ENCODE peak calls at places on chromosomes 1 and 21, in four cellular contexts. One of them, this sample, is unnamed.

GRCh38 chr21:31382060-31382459 is 38.0 kb upstream of the TIAM1 start:
- DNase-seq in HFFc6: no peak
- DNase-seq in choroid plexus epithelial cell: no peak
- DNase-seq in NB4: no peak
- DNase-seq in this sample: no peak

GRCh38 chr1:40838980-40839942 is 22.9 kb downstream of the CITED4 start:
- DNase-seq in choroid plexus epithelial cell: no peak
- DNase-seq in NB4: no peak
- DNase-seq in HFFc6: no peak
- DNase-seq in this sample: no peak

GRCh38 chr21:33029975-33030461 is 4.3 kb downstream of the OLIG2 start:
- DNase-seq in choroid plexus epithelial cell: no peak
- DNase-seq in HFFc6: no peak
- DNase-seq in NB4: no peak
- DNase-seq in this sample: no peak

GRCh38 chr1:21939650-21940374 is 2.7 kb upstream of the HSPG2 start:
- DNase-seq in choroid plexus epithelial cell: peak
- DNase-seq in NB4: peak
- DNase-seq in HFFc6: peak
- DNase-seq in this sample: peak

GRCh38 chr1:228004331-228004871 is 2.4 kb upstream of the WNT3A start:
- DNase-seq in HFFc6: no peak
- DNase-seq in choroid plexus epithelial cell: peak
- DNase-seq in NB4: peak
- DNase-seq in this sample: peak

GRCh38 chr1:227950735-227951224 is 3.0 kb upstream of the WNT9A start:
- DNase-seq in NB4: no peak
- DNase-seq in HFFc6: no peak
- DNase-seq in choroid plexus epithelial cell: no peak
- DNase-seq in this sample: no peak

GRCh38 chr1:93021539-93022134 is 57.4 kb upstream of the MTF2 start:
- DNase-seq in HFFc6: peak
- DNase-seq in NB4: peak
- DNase-seq in choroid plexus epithelial cell: peak
- DNase-seq in this sample: peak

GRCh38 chr1:52574594-52574993 is 21.7 kb upstream of the TUT4 start:
- DNase-seq in choroid plexus epithelial cell: peak
- DNase-seq in HFFc6: peak
- DNase-seq in NB4: peak
- DNase-seq in this sample: peak

GRCh38 chr1:183291802-183292515 is 105.9 kb downstream of the LAMC2 start:
- DNase-seq in HFFc6: peak
- DNase-seq in NB4: no peak
- DNase-seq in choroid plexus epithelial cell: peak
- DNase-seq in this sample: no peak

GRCh38 chr1:23661887-23662286 is 29.7 kb upstream of the RPL11 start:
- DNase-seq in NB4: no peak
- DNase-seq in choroid plexus epithelial cell: no peak
- DNase-seq in HFFc6: no peak
- DNase-seq in this sample: peak

GRCh38 chr1:198443374-198444233 is 96.9 kb downstream of the ATP6V1G3 start:
- DNase-seq in NB4: peak
- DNase-seq in choroid plexus epithelial cell: peak
- DNase-seq in HFFc6: peak
- DNase-seq in this sample: peak

GRCh38 chr1:8154621-8155052 is 128.5 kb upstream of the ERRFI1 start:
- DNase-seq in choroid plexus epithelial cell: peak
- DNase-seq in NB4: no peak
- DNase-seq in HFFc6: no peak
- DNase-seq in this sample: peak

GRCh38 chr1:38475624-38476005 is 384.0 kb downstream of the RRAGC start:
- DNase-seq in choroid plexus epithelial cell: no peak
- DNase-seq in NB4: no peak
- DNase-seq in HFFc6: no peak
- DNase-seq in this sample: no peak

GRCh38 chr1:160061376-160062100 is 8.4 kb downstream of the KCNJ10 start:
- DNase-seq in NB4: no peak
- DNase-seq in choroid plexus epithelial cell: no peak
- DNase-seq in HFFc6: no peak
- DNase-seq in this sample: peak

GRCh38 chr1:174550296-174550695 is 102.5 kb downstream of the GPR52 start:
- DNase-seq in NB4: no peak
- DNase-seq in choroid plexus epithelial cell: no peak
- DNase-seq in HFFc6: peak
- DNase-seq in this sample: peak

GRCh38 chr1:181135815-181136737 is 47.6 kb downstream of the IER5 start:
- DNase-seq in NB4: peak
- DNase-seq in HFFc6: peak
- DNase-seq in choroid plexus epithelial cell: peak
- DNase-seq in this sample: peak

GRCh38 chr1:202234331-202235002 is 40.9 kb downstream of the LGR6 start:
- DNase-seq in choroid plexus epithelial cell: peak
- DNase-seq in NB4: no peak
- DNase-seq in HFFc6: peak
- DNase-seq in this sample: no peak

GRCh38 chr1:215623162-215623561 is 56.1 kb downstream of the KCTD3 start:
- DNase-seq in HFFc6: no peak
- DNase-seq in choroid plexus epithelial cell: no peak
- DNase-seq in NB4: no peak
- DNase-seq in this sample: no peak

GRCh38 chr21:45948576-45949141 is 32.9 kb upstream of the COL6A1 start:
- DNase-seq in NB4: no peak
- DNase-seq in choroid plexus epithelial cell: peak
- DNase-seq in HFFc6: no peak
- DNase-seq in this sample: no peak

GRCh38 chr1:92244376-92244775 is 26.7 kb downstream of the C1orf146 start:
- DNase-seq in NB4: no peak
- DNase-seq in choroid plexus epithelial cell: peak
- DNase-seq in HFFc6: no peak
- DNase-seq in this sample: no peak

GRCh38 chr1:153752561-153753195 is 22.5 kb upstream of the SLC27A3 start:
- DNase-seq in choroid plexus epithelial cell: peak
- DNase-seq in NB4: no peak
- DNase-seq in HFFc6: peak
- DNase-seq in this sample: no peak

GRCh38 chr1:153752072-153752471 is 23.1 kb upstream of the SLC27A3 start:
- DNase-seq in choroid plexus epithelial cell: no peak
- DNase-seq in NB4: no peak
- DNase-seq in HFFc6: no peak
- DNase-seq in this sample: no peak

GRCh38 chr1:153749408-153750005 is 21.7 kb downstream of the INTS3 start:
- DNase-seq in NB4: peak
- DNase-seq in choroid plexus epithelial cell: peak
- DNase-seq in HFFc6: peak
- DNase-seq in this sample: peak

GRCh38 chr1:153750026-153750995 is 22.5 kb downstream of the INTS3 start:
- DNase-seq in HFFc6: no peak
- DNase-seq in choroid plexus epithelial cell: no peak
- DNase-seq in NB4: no peak
- DNase-seq in this sample: no peak

DNA sequence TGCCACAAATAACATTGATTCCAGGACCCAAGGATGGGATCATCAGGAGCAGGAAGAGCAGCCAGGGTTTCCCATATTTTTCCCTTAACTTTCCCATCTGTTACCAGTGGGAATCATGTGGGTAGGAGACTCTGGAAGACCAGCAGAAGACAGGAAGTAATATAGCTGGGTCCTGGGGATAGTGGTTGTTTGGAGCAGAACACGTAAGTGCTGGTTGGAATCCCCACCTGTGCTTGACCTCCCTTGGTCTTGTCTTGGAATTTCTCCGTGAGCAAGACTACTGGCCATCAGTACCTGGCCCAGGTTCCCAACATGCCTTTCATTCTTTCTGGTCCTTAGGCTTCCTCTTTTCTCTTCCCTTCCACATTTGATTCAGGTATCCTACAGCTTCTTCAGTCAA is 20.9 kb upstream of the SLC27A3 start:
- DNase-seq in HFFc6: no peak
- DNase-seq in choroid plexus epithelial cell: no peak
- DNase-seq in NB4: no peak
- DNase-seq in this sample: no peak
- TF ChIP-seq CTCF in HFFc6: no peak
- TF ChIP-seq CTCF in choroid plexus epithelial cell: no peak
- TF ChIP-seq CTCF in NB4: no peak
- TF ChIP-seq CTCF in this sample: no peak

GRCh38 chr1:87883906-87884305 is 555.2 kb downstream of the LMO4 start:
- DNase-seq in choroid plexus epithelial cell: no peak
- DNase-seq in HFFc6: no peak
- DNase-seq in NB4: no peak
- DNase-seq in this sample: no peak

GRCh38 chr1:87888456-87888855 is 559.8 kb downstream of the LMO4 start:
- DNase-seq in choroid plexus epithelial cell: no peak
- DNase-seq in HFFc6: peak
- DNase-seq in NB4: no peak
- DNase-seq in this sample: no peak

GRCh38 chr1:87880747-87881133 is 552.1 kb downstream of the LMO4 start:
- DNase-seq in NB4: no peak
- DNase-seq in choroid plexus epithelial cell: peak
- DNase-seq in HFFc6: peak
- DNase-seq in this sample: no peak

GRCh38 chr1:87887095-87887494 is 558.4 kb downstream of the LMO4 start:
- DNase-seq in choroid plexus epithelial cell: no peak
- DNase-seq in NB4: no peak
- DNase-seq in HFFc6: no peak
- DNase-seq in this sample: no peak

GRCh38 chr1:87885263-87885662 is 556.6 kb downstream of the LMO4 start:
- DNase-seq in choroid plexus epithelial cell: no peak
- DNase-seq in NB4: no peak
- DNase-seq in HFFc6: no peak
- DNase-seq in this sample: no peak
- TF ChIP-seq CTCF in choroid plexus epithelial cell: no peak
- TF ChIP-seq CTCF in NB4: no peak
- TF ChIP-seq CTCF in HFFc6: no peak
- TF ChIP-seq CTCF in this sample: no peak

GRCh38 chr21:25790122-25790951 is 55.6 kb downstream of the GABPA start:
- DNase-seq in NB4: peak
- DNase-seq in HFFc6: peak
- DNase-seq in choroid plexus epithelial cell: peak
- DNase-seq in this sample: peak
- TF ChIP-seq CTCF in NB4: peak
- TF ChIP-seq CTCF in HFFc6: peak
- TF ChIP-seq CTCF in choroid plexus epithelial cell: peak
- TF ChIP-seq CTCF in this sample: peak

GRCh38 chr1:152462636-152463035 is 48.0 kb upstream of the LCE5A start:
- DNase-seq in choroid plexus epithelial cell: no peak
- DNase-seq in HFFc6: no peak
- DNase-seq in NB4: no peak
- DNase-seq in this sample: no peak

GRCh38 chr1:152461544-152461943 is 47.5 kb upstream of the CRNN start:
- DNase-seq in NB4: peak
- DNase-seq in HFFc6: peak
- DNase-seq in choroid plexus epithelial cell: peak
- DNase-seq in this sample: peak

GRCh38 chr1:152459596-152460528 is 45.8 kb upstream of the CRNN start:
- DNase-seq in choroid plexus epithelial cell: peak
- DNase-seq in HFFc6: peak
- DNase-seq in NB4: peak
- DNase-seq in this sample: peak

GRCh38 chr1:152458384-152459185 is 44.5 kb upstream of the CRNN start:
- DNase-seq in NB4: peak
- DNase-seq in HFFc6: peak
- DNase-seq in choroid plexus epithelial cell: peak
- DNase-seq in this sample: peak

DNA sequence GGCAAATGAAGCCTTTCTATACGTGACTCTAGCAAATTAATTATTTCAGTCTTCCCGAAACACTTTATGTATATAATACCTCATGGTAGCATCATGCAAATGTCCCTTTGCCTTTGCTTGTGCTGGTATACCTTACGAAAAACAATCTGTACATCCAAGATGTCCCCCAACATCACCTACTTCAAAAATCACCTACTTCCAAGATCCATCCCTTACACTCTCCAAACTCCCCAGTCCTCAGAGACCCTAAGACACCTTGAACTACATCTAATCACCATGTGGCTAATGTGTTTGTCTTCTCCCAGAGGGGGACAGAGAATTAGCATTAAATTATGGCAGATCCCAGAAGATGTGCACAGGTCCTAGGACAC is 46.5 kb upstream of the CRNN start:
- DNase-seq in choroid plexus epithelial cell: no peak
- DNase-seq in NB4: no peak
- DNase-seq in HFFc6: no peak
- DNase-seq in this sample: no peak
- TF ChIP-seq CTCF in choroid plexus epithelial cell: no peak
- TF ChIP-seq CTCF in NB4: no peak
- TF ChIP-seq CTCF in HFFc6: peak
- TF ChIP-seq CTCF in this sample: no peak

This sample was measured in MCF 10A.